ENCODE peak calls at places on chromosomes 5 and 9, in nine cellular contexts. G is GM23338; O is nephron progenitor cell; N is COR-L47; H is MV-4-11; Z is T-helper 17 cell; T is stimulated activated naive CD8-positive, alpha-beta T cell treated with anti-CD3 and anti-CD28 coated beads, Interleukin-15, amount 100 ng/mL, for 72 hours; Q is stimulated activated CD4-positive, alpha-beta T cell treated with anti-CD3 and anti-CD28 coated beads, Interleukin-1b, Interleukin-23, amount 100 ng/mL, for 24 hours; P is astrocyte. R is an unnamed sample.

GRCh38 chr9:2939368-2939767 is 95.5 kb upstream of the PUM3 start:
- DNase-seq in G (no peak), O (no peak), N (no peak), H (no peak), Z (no peak), T (no peak), Q (no peak), P (no peak), R (no peak)

GRCh38 chr5:168407222-168407621 is 79.0 kb upstream of the RARS1 start:
- DNase-seq in G (no peak), O (no peak), N (no peak), H (no peak), Z (no peak), T (no peak), Q (no peak), P (peak), R (no peak)

GRCh38 chr9:27157086-27157485 is 48.1 kb downstream of the TEK start:
- DNase-seq in G (no peak), O (no peak), N (no peak), H (no peak), Z (no peak), T (no peak), Q (no peak), P (no peak), R (no peak)

GRCh38 chr5:1552469-1553255 is 28.9 kb upstream of the LPCAT1 start:
- DNase-seq in G (peak), O (no peak), N (no peak), H (no peak), Z (no peak), T (no peak), Q (no peak), P (peak), R (no peak)

GRCh38 chr5:91386120-91386519 is 3.0 kb upstream of the ARRDC3 start:
- DNase-seq in G (no peak), O (no peak), N (no peak), H (no peak), Z (no peak), T (no peak), Q (no peak), P (no peak), R (no peak)

GRCh38 chr9:105293408-105293807 is 49.0 kb downstream of the SLC44A1 start:
- DNase-seq in G (no peak), O (no peak), N (no peak), H (no peak), Z (no peak), T (no peak), Q (no peak), P (no peak), R (no peak)

GRCh38 chr5:173792781-173793547 is 95.2 kb upstream of the CPEB4 start:
- DNase-seq in G (no peak), O (no peak), N (no peak), H (no peak), Z (no peak), T (no peak), Q (no peak), P (no peak), R (no peak)

GRCh38 chr5:174501461-174502069 is 222.8 kb upstream of the MSX2 start:
- DNase-seq in G (no peak), O (no peak), N (no peak), H (no peak), Z (no peak), T (no peak), Q (no peak), P (peak), R (no peak)

GRCh38 chr5:139671096-139671841 is 23.1 kb downstream of the CXXC5 start:
- DNase-seq in G (no peak), O (no peak), N (no peak), H (peak), Z (no peak), T (no peak), Q (no peak), P (no peak), R (no peak)

GRCh38 chr5:73121109-73121443 is 701 bp downstream of the TMEM171 start:
- DNase-seq in G (no peak), O (no peak), N (no peak), H (no peak), Z (no peak), T (no peak), Q (no peak), P (peak), R (no peak)

GRCh38 chr5:133712562-133712961 is 100.2 kb upstream of the FSTL4 start:
- DNase-seq in G (no peak), O (no peak), N (no peak), H (no peak), Z (no peak), T (no peak), Q (no peak), P (no peak), R (no peak)

GRCh38 chr9:33155393-33155792 is 11.7 kb downstream of the B4GALT1 start:
- DNase-seq in G (no peak), O (no peak), N (no peak), H (peak), Z (no peak), T (no peak), Q (no peak), P (peak), R (no peak)

GRCh38 chr9:98215821-98216220 is 23.4 kb upstream of the CORO2A start:
- DNase-seq in G (peak), O (peak), N (peak), H (no peak), Z (no peak), T (no peak), Q (no peak), P (no peak), R (no peak)

GRCh38 chr5:135662683-135663082 is 83.9 kb upstream of the CXCL14 start:
- DNase-seq in G (peak), O (no peak), N (no peak), H (no peak), Z (no peak), T (no peak), Q (no peak), P (no peak), R (no peak)

GRCh38 chr9:35728041-35728971 is 3.7 kb downstream of the TLN1 start:
- DNase-seq in G (peak), O (peak), N (no peak), H (peak), Z (no peak), T (peak), Q (no peak), P (peak), R (no peak)

GRCh38 chr9:123316053-123316718 is 39.8 kb upstream of the CRB2 start:
- DNase-seq in G (no peak), O (no peak), N (no peak), H (peak), Z (no peak), T (no peak), Q (no peak), P (no peak), R (no peak)

GRCh38 chr9:97904725-97905124 is 17.6 kb downstream of the TRMO start:
- DNase-seq in G (no peak), O (no peak), N (no peak), H (no peak), Z (peak), T (peak), Q (no peak), P (no peak), R (peak)